ENCODE peak calls at places on chromosomes 1 and 21, in ten cellular contexts. Z is CD8-positive, alpha-beta T cell; O is astrocyte; Q is ascending aorta; H is left lung; I is keratinocyte; P is mucosa of descending colon; M is uterus; J is upper lobe of left lung; T is PC-3. V is an unnamed sample.

GRCh38 chr21:28587748-28588147 is 404.9 kb downstream of the LTN1 start:
- DNase-seq in Z (no peak), O (no peak), T (peak; percentile 88), M (no peak), J (no peak), I (no peak), H (no peak), P (no peak), Q (no peak), V (no peak)

GRCh38 chr1:49298304-49298703 is 521.6 kb upstream of the BEND5 start:
- DNase-seq in O (no peak), I (no peak), Z (no peak), H (no peak), T (peak; percentile 28), M (no peak), J (no peak), Q (no peak), P (no peak), V (peak; percentile 17)

GRCh38 chr21:23930565-23930964 is 1676.7 kb downstream of the MRPL39 start:
- DNase-seq in Q (no peak), P (no peak), J (no peak), Z (no peak), H (no peak), O (no peak), I (no peak), T (no peak), M (no peak), V (no peak)

GRCh38 chr1:77776007-77776725 is 3.3 kb upstream of the MIGA1 start:
- DNase-seq in H (no peak), O (peak; percentile 36), J (no peak), Q (no peak), T (no peak), Z (no peak), I (no peak), M (no peak), P (no peak), V (no peak)

GRCh38 chr1:224565186-224565585 is 50.9 kb upstream of the CNIH3 start:
- DNase-seq in Q (no peak), Z (no peak), H (no peak), P (no peak), I (peak; percentile 83), O (peak; percentile 90), M (no peak), T (peak; percentile 99), J (peak; percentile 49), V (no peak)

GRCh38 chr1:113949007-113949406 is 19.9 kb downstream of the HIPK1 start:
- DNase-seq in O (no peak), P (no peak), T (peak; percentile 27), Q (no peak), M (no peak), H (no peak), Z (no peak), I (no peak), J (no peak), V (no peak)

GRCh38 chr1:199546323-199546722 is 481.2 kb upstream of the NR5A2 start:
- DNase-seq in Z (no peak), T (peak; percentile 44), J (no peak), M (no peak), Q (no peak), H (no peak), I (no peak), O (peak; percentile 14), P (no peak), V (no peak)

GRCh38 chr1:205568469-205569361 is 63.1 kb downstream of the ELK4 start:
- DNase-seq in Q (peak; percentile 59), Z (no peak), I (no peak), T (peak; percentile 50), O (no peak), P (no peak), M (no peak), J (no peak), H (no peak), V (no peak)

GRCh38 chr1:53331446-53332187 is 3.7 kb upstream of the LRP8 start:
- DNase-seq in O (no peak), P (no peak), H (peak; percentile 31), I (no peak), Z (no peak), M (no peak), T (no peak), J (peak; percentile 8), Q (peak; percentile 57), V (no peak)

GRCh38 chr1:8985915-8986813 is 40.1 kb downstream of the SLC2A7 start:
- DNase-seq in Q (peak; percentile 92), T (peak; percentile 99), J (peak; percentile 81), O (peak; percentile 96), P (peak; percentile 78), I (peak; percentile 65), Z (no peak), M (peak; percentile 71), H (peak; percentile 83), V (peak; percentile 70)
- H3K4me3 ChIP-seq in Q (no peak overlapping the region), T (peak overlapping the region; percentile 43), J (no peak overlapping the region), O (no peak overlapping the region), P (no peak overlapping the region), I (peak overlapping the region; percentile 15), Z (peak overlapping the region; percentile 24), M (no peak overlapping the region), H (no peak overlapping the region), V (no peak overlapping the region)

DNA sequence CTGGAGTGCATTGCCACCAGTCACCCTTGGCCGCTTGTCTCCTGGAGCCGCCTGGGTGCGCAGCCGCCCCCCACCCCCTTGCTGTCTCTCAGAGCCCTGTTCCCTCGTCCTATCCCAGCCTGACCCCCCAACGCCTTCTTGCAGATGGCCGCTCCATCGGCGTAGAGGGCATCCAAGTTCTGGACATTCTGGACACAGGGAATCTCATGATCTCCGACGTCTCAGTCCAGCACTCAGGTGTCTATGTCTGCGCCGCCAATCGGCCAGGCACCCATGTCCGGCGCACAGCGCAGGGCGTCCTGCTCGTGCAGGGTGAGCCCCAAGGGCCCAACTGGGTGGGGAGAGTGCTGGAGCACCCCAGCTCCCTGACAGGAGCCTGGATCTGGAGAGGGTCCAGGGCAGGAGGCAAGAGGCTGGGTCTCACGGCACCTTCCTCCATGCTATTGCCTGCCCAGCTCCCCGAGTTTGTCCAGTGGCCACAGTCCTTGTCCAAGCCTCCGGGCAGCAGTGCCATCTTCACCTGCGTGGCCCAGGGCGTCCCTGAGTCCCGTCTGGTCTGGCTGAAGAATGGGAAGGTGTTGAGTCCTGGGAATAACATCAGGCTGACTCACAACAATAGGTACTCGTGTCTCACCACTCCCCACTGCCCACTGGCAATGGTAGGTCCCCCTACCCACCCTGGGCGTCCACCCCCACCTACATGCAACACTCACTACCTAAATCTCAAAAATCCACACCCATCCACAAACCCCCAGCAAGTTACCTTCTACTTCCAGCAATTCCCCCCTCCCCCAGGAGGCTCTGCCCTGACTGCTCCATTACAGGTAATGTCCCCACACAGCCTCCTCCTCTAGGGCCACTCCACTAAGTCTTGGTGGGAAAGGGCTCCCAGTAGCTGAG is 24.6 kb downstream of the SLC27A3 start:
- DNase-seq in H (no peak), Z (no peak), P (no peak), O (no peak), Q (no peak), J (no peak), T (no peak), I (no peak), M (no peak), V (no peak)
- H3K4me1 ChIP-seq in H (no peaks in the 10 kb centered on the region), Z (peaks cover 31% of the 10 kb centered on the region), P (peaks cover 4% of the 10 kb centered on the region), O (no peaks in the 10 kb centered on the region), Q (no peaks in the 10 kb centered on the region), J (peaks cover 20% of the 10 kb centered on the region), T (no peaks in the 10 kb centered on the region), I (no peaks in the 10 kb centered on the region), M (no peaks in the 10 kb centered on the region), V (no peaks in the 10 kb centered on the region)

GRCh38 chr1:184805667-184806295 is 51.1 kb upstream of the EDEM3 start:
- DNase-seq in Q (peak; percentile 95), T (peak; percentile 78), M (peak; percentile 91), H (peak; percentile 92), I (peak; percentile 33), J (peak; percentile 93), O (peak; percentile 53), Z (peak; percentile 71), P (peak; percentile 97), V (peak; percentile 86)

GRCh38 chr1:184811439-184812111 is 56.9 kb upstream of the EDEM3 start:
- DNase-seq in M (peak; percentile 46), P (no peak), J (no peak), Q (peak; percentile 86), O (no peak), I (no peak), Z (no peak), T (no peak), H (no peak), V (no peak)

GRCh38 chr1:184813528-184814089 is 59.0 kb upstream of the EDEM3 start:
- DNase-seq in P (no peak), T (no peak), H (no peak), M (no peak), J (no peak), Z (no peak), Q (no peak), O (no peak), I (no peak), V (no peak)

GRCh38 chr1:184806296-184806721 is 51.7 kb upstream of the EDEM3 start:
- DNase-seq in I (no peak), O (no peak), P (no peak), J (peak; percentile 52), H (no peak), Z (no peak), Q (no peak), T (no peak), M (no peak), V (no peak)

GRCh38 chr1:184810735-184811316 is 56.2 kb upstream of the EDEM3 start:
- DNase-seq in I (no peak), J (no peak), Z (no peak), T (no peak), H (no peak), Q (peak; percentile 83), P (no peak), O (no peak), M (peak; percentile 63), V (peak; percentile 51)
- H3K4me3 ChIP-seq in I (no peak overlapping the region), J (no peak overlapping the region), Z (no peak overlapping the region), T (no peak overlapping the region), H (no peak overlapping the region), Q (peak overlapping the region; percentile 36), P (no peak overlapping the region), O (no peak overlapping the region), M (no peak overlapping the region), V (no peak overlapping the region)

GRCh38 chr1:231414260-231415016 is 7.6 kb downstream of the EGLN1 start:
- DNase-seq in T (no peak), Z (no peak), I (no peak), J (no peak), O (no peak), Q (no peak), P (no peak), M (no peak), H (no peak), V (no peak)

GRCh38 chr1:231415018-231415583 is 7.0 kb downstream of the EGLN1 start:
- DNase-seq in Q (no peak), H (no peak), J (no peak), Z (no peak), I (no peak), T (no peak), O (no peak), P (no peak), M (no peak), V (no peak)

GRCh38 chr1:231410041-231410591 is 12.0 kb downstream of the EGLN1 start:
- DNase-seq in I (no peak), J (no peak), T (peak; percentile 1), H (no peak), P (no peak), Z (no peak), O (peak; percentile 59), M (no peak), Q (no peak), V (no peak)

GRCh38 chr1:231416896-231417295 is 5.2 kb downstream of the EGLN1 start:
- DNase-seq in Z (no peak), H (no peak), Q (no peak), M (no peak), P (no peak), J (no peak), O (no peak), I (no peak), T (no peak), V (no peak)

GRCh38 chr1:231413749-231414082 is 8.4 kb downstream of the EGLN1 start:
- DNase-seq in I (no peak), P (no peak), M (no peak), Q (no peak), O (no peak), J (no peak), Z (no peak), H (no peak), T (no peak), V (no peak)
- H3K4me1 ChIP-seq in I (peaks cover 29% of the 10 kb centered on the region), P (peaks cover 32% of the 10 kb centered on the region), M (peaks cover 6% of the 10 kb centered on the region), Q (peaks cover 2% of the 10 kb centered on the region), O (peaks cover 14% of the 10 kb centered on the region), J (peaks cover 18% of the 10 kb centered on the region), Z (peaks cover 59% of the 10 kb centered on the region), H (peaks cover 15% of the 10 kb centered on the region), T (peaks cover 33% of the 10 kb centered on the region), V (peaks cover 33% of the 10 kb centered on the region)

V was measured in pancreas.